ENCODE peak calls at places on chromosomes 1 and 21, in five cellular contexts. D, T, F, M and W are unnamed samples.

GRCh38 chr1:162033445-162033844 is 9.8 kb upstream of the OLFML2B start:
- DNase-seq in D (no peak), T (no peak), F (peak), M (no peak), W (no peak)

GRCh38 chr1:77227383-77227782 is 8.2 kb upstream of the PIGK start:
- DNase-seq in D (no peak), T (no peak), F (no peak), M (no peak), W (no peak)

GRCh38 chr1:84757301-84757700 is 67.0 kb upstream of the SSX2IP start:
- DNase-seq in D (no peak), T (no peak), F (no peak), M (no peak), W (no peak)

GRCh38 chr1:248918126-248918525 is 12.1 kb downstream of the PGBD2 start:
- DNase-seq in D (no peak), T (no peak), F (no peak), M (no peak), W (no peak)

GRCh38 chr21:46159841-46160562 is 4.6 kb upstream of the FTCD start:
- DNase-seq in D (no peak), T (no peak), F (no peak), M (no peak), W (no peak)

GRCh38 chr1:183346276-183346732 is 71.9 kb downstream of the NMNAT2 start:
- DNase-seq in D (no peak), T (no peak), F (no peak), M (no peak), W (no peak)

GRCh38 chr1:101257500-101258325 is 20.9 kb downstream of the S1PR1 start:
- DNase-seq in D (no peak), T (no peak), F (no peak), M (no peak), W (no peak)

GRCh38 chr1:220681220-220681847 is 8.8 kb upstream of the C1orf115 start:
- DNase-seq in D (no peak), T (no peak), F (no peak), M (no peak), W (no peak)

GRCh38 chr21:15617968-15618367 is 111.8 kb upstream of the USP25 start:
- DNase-seq in D (peak), T (no peak), F (no peak), M (peak), W (peak)

GRCh38 chr1:207811920-207812720 is 60.3 kb downstream of the CD46 start:
- DNase-seq in D (peak), T (peak), F (peak), M (peak), W (no peak)

GRCh38 chr1:64235910-64236309 is 32.5 kb downstream of the UBE2U start:
- DNase-seq in D (no peak), T (no peak), F (no peak), M (no peak), W (no peak)

GRCh38 chr1:11862890-11863289 is 4.1 kb upstream of the NPPB start:
- DNase-seq in D (no peak), T (no peak), F (no peak), M (no peak), W (peak)

GRCh38 chr1:117093870-117094621 is 27.5 kb downstream of the TRIM45 start:
- DNase-seq in D (peak), T (no peak), F (no peak), M (peak), W (peak)

GRCh38 chr1:54808443-54809207 is 7.5 kb upstream of the TTC22 start:
- DNase-seq in D (no peak), T (no peak), F (no peak), M (peak), W (no peak)

GRCh38 chr1:151326619-151327222 is 495 bp downstream of the PI4KB start:
- DNase-seq in D (peak), T (peak), F (peak), M (peak), W (peak)

GRCh38 chr21:26918318-26919065 is 48.4 kb downstream of the ADAMTS5 start:
- DNase-seq in D (peak), T (no peak), F (no peak), M (no peak), W (peak)

GRCh38 chr1:31782766-31783410 is 18.7 kb upstream of the ADGRB2 start:
- DNase-seq in D (no peak), T (no peak), F (no peak), M (no peak), W (no peak)

GRCh38 chr1:13228343-13228781 is 2.4 kb upstream of the PRAMEF18 start:
- DNase-seq in D (no peak), T (peak), F (no peak), M (peak), W (no peak)

GRCh38 chr21:41222247-41223068 is 54.5 kb downstream of the BACE2 start:
- DNase-seq in D (no peak), T (no peak), F (no peak), M (no peak), W (no peak)

GRCh38 chr1:100834779-100835645 is 59.6 kb downstream of the EXTL2 start:
- DNase-seq in D (peak), T (no peak), F (no peak), M (peak), W (peak)

GRCh38 chr1:215517441-215517891 is 49.6 kb upstream of the KCTD3 start:
- DNase-seq in D (peak), T (no peak), F (no peak), M (peak), W (no peak)

GRCh38 chr1:15919316-15919715 is 56.6 kb downstream of the ZBTB17 start:
- DNase-seq in D (peak), T (no peak), F (no peak), M (no peak), W (no peak)

GRCh38 chr1:186165303-186165702 is 209.8 kb downstream of the TPR start:
- DNase-seq in D (peak), T (no peak), F (no peak), M (no peak), W (no peak)

GRCh38 chr1:245458234-245458633 is 303.4 kb downstream of the KIF26B start:
- DNase-seq in D (no peak), T (no peak), F (no peak), M (no peak), W (no peak)

DNA sequence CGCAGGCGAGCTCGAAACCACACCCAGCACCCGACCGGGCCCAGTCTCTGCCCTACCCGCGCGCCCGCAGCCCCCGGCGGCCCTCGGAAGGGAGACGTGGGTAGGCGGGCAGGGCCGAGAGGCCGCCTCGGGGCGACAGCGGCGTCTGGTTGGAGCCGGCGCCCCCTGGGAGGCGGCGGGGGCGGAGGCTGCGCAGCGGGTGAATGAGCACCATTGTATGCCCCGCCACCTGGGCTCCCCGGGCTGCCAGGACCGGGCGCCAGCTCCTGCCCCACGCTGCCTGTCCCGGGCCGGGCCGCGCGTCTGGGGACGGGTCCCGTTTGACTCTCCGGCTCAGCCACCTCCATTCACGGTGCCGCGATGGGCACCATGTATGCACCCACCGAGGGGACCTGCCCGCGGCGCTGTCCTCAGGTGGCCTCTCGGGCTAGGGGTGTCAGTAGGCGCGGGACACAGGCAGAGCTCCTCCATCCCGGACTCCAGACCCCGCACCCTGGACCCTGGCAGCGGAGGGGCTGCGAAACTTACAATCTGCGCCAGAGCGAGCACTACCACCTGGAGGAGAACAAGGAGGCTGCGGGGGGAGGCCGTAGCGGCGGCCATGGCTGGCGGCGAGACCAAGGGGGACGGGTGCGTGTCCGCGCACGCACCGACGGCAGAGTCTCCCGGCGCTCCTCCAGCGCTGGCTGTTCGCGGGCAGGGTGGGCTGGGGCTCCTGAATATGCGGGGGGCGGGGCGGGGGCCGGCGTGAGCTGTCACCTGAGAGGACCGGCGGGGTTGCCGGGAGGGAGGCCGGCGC is at the start of gene COL9A2:
- DNase-seq in D (no peak), T (peak), F (no peak), M (no peak), W (no peak)
- TF ChIP-seq POLR2A in D (no peak), T (no peak), F (no peak), M (no peak), W (no peak)

DNA sequence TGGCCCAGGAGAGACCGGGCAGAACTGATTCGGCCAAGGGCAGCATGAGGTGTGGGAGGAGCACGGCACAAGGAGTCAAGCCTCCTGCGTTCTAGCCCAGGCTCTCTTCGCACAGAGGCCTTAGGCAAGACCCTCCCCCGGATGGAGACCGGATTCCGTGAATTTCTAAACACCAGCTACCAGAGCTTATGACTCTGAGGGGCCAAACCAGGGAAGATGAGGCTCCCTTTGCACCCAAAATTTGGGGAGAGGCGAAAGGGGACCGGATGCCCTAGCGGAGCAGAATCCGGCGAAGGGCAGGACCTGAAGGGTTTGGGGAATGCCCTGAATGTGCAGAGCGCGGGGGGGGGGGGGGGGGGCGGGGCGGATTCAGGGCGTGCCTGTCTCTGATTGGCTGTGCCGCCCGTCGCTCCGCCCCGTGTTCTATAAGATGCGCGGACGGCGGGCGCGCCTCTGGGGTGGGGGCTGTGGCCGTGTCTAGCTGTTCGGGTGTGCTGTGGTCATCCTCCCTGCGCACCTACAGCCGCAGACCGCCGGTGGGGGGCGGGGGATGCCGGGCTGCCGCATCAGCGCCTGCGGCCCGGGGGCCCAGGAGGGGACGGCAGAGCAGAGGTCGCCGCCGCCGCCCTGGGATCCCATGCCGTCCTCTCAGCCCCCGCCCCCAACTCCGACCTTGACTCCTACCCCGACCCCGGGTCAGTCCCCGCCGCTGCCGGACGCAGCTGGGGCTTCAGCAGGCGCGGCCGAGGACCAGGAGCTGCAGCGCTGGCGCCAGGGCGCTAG is at the start of gene TRNP1:
- DNase-seq in D (peak), T (peak), F (peak), M (peak), W (peak)
- TF ChIP-seq POLR2A in D (peak), T (peak), F (no peak), M (peak), W (peak)

GRCh38 chr1:168589136-168589535 is 12.7 kb downstream of the XCL1 start:
- DNase-seq in D (no peak), T (no peak), F (no peak), M (no peak), W (no peak)

GRCh38 chr1:168585191-168585590 is 8.8 kb downstream of the XCL1 start:
- DNase-seq in D (peak), T (no peak), F (no peak), M (no peak), W (no peak)

GRCh38 chr1:168583571-168583970 is 7.2 kb downstream of the XCL1 start:
- DNase-seq in D (no peak), T (no peak), F (no peak), M (no peak), W (no peak)

GRCh38 chr1:168582690-168583325 is 6.4 kb downstream of the XCL1 start:
- DNase-seq in D (peak), T (no peak), F (no peak), M (no peak), W (no peak)

DNA sequence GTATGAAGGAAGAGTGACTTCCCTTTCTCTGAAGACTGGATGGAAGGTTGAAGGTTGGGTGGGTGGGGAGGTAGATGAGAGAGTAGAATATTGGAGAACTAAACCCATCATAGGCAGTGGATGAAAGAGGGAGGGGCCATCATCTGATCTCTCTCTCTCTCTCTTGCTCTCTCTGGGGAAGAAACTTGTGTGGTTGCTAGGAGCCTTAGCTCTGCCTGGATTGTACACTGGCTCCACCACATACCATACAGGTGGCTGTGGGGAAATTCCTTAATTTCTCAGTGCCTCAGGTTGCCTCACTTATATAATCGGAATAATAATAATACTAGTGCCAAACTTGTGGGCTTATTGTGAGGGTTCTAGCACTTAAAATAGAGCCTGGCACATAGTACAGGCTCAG is 9.5 kb downstream of the XCL1 start:
- DNase-seq in D (no peak), T (no peak), F (no peak), M (no peak), W (no peak)
- TF ChIP-seq POLR2A in D (no peak), T (no peak), F (no peak), M (no peak), W (no peak)

GRCh38 chr1:18280956-18281355 is 173.4 kb downstream of the IGSF21 start:
- DNase-seq in D (no peak), T (no peak), F (no peak), M (no peak), W (no peak)

GRCh38 chr1:18282851-18283600 is 175.4 kb downstream of the IGSF21 start:
- DNase-seq in D (no peak), T (no peak), F (no peak), M (no peak), W (no peak)

GRCh38 chr1:18283601-18284385 is 176.2 kb downstream of the IGSF21 start:
- DNase-seq in D (no peak), T (no peak), F (no peak), M (no peak), W (no peak)

GRCh38 chr1:18278953-18279712 is 171.5 kb downstream of the IGSF21 start:
- DNase-seq in D (no peak), T (no peak), F (no peak), M (no peak), W (no peak)

DNA sequence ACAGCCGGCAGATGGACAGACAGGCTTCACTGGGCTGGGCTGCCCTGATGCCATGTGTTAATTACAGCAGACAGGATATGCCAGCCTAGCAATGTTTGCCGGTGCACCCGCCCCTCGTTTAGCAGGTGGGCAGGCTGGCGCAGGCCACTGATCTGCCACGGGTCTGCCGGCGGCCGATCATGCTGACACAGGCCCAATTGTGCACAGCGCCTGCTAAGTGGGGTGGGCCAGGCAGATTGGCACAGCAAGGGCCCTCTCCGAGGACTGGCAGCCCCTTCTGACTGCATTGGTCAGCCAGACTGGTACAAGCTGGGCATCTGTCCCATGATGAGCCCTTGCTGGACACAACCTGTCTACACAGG is 172.1 kb downstream of the IGSF21 start:
- DNase-seq in D (no peak), T (no peak), F (no peak), M (no peak), W (no peak)
- TF ChIP-seq POLR2A in D (no peak), T (no peak), F (no peak), M (no peak), W (no peak)

GRCh38 chr1:26786437-26787380 is 1.0 kb upstream of the PIGV start:
- DNase-seq in D (peak), T (peak), F (peak), M (no peak), W (no peak)
- TF ChIP-seq POLR2A in D (peak), T (no peak), F (no peak), M (no peak), W (no peak)

GRCh38 chr1:145859491-145860159 is 744 bp upstream of the PIAS3 start:
- DNase-seq in D (peak), T (peak), F (peak), M (peak), W (peak)
- TF ChIP-seq POLR2A in D (peak), T (peak), F (peak), M (peak), W (peak)

DNA sequence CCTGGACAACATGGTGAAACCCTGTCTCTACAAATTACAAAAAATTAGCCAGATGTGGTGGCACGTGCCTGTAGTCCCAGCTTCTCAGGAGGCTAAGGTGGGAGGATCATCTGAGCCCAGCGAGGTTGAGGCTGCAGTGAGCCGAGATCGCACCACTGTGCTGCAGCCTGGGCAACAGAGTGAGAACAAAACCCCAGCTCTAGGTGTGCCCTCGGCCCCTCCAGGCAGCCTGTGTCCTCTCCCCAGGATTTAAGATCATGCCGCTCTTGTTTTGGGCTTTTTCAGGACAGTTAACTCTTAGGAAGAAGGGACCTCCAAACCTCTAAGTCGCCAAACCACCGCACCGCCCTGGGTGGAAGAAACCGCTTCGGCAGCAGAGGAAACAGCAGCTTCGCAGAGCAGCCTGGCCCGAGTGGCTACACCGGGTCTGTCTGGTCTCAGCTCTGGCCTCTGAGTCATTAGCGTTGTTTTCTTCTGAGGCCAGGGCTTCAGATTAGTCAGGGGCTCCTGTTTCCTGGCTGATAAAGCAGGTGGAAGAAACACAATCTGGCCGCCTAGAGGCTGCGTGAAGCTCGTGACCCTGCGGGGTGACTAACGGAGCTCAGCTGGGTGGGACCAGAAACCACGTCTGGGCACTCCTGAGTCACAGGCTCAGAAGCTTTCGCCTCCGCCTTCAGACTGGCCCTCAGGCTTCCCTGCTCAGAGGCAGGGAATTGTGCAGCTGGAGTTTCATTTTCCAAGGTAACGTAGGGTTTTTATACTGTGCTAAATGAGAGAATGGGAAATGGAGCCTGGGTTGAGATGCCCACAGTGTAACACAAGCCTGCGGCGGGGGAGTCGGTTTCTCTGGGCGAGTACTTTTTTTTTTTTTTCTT is 44.7 kb downstream of the CHAF1B start:
- DNase-seq in D (peak), T (peak), F (peak), M (peak), W (peak)
- TF ChIP-seq POLR2A in D (peak), T (peak), F (no peak), M (peak), W (peak)

GRCh38 chr1:51301152-51301843 is 29.1 kb downstream of the TTC39A start:
- DNase-seq in D (no peak), T (no peak), F (no peak), M (no peak), W (no peak)

GRCh38 chr1:51302270-51302669 is 28.1 kb downstream of the TTC39A start:
- DNase-seq in D (no peak), T (no peak), F (no peak), M (no peak), W (no peak)

GRCh38 chr1:51303315-51303714 is 27.0 kb downstream of the TTC39A start:
- DNase-seq in D (no peak), T (no peak), F (no peak), M (no peak), W (no peak)

GRCh38 chr1:51302746-51303145 is 27.6 kb downstream of the TTC39A start:
- DNase-seq in D (no peak), T (no peak), F (no peak), M (no peak), W (no peak)

GRCh38 chr1:51301844-51302162 is 28.6 kb downstream of the TTC39A start:
- DNase-seq in D (no peak), T (no peak), F (no peak), M (no peak), W (no peak)
- TF ChIP-seq POLR2A in D (no peak), T (no peak), F (no peak), M (no peak), W (no peak)